ENCODE peak calls at places on chromosomes 2 and 18, in six cellular contexts. P, J, L, W, O and C are unnamed samples.

GRCh38 chr18:55229682-55230081 is 270.4 kb upstream of the CCDC68 start:
- DNase-seq in P (no peak), L (no peak), O (no peak), J (no peak), W (no peak), C (no peak)

GRCh38 chr2:9761547-9761946 is 81.7 kb upstream of the TAF1B start:
- DNase-seq in J (no peak), W (no peak), O (no peak), P (no peak), L (no peak), C (no peak)

GRCh38 chr2:122748552-122749011 is 993.1 kb downstream of the TSN start:
- DNase-seq in W (no peak), O (no peak), J (no peak), P (no peak), L (peak), C (no peak)

GRCh38 chr2:128269358-128270305 is 49.0 kb downstream of the HS6ST1 start:
- DNase-seq in J (no peak), O (no peak), W (no peak), L (no peak), P (no peak), C (no peak)

GRCh38 chr2:69789762-69790600 is 39.5 kb upstream of the GMCL1 start:
- DNase-seq in L (peak), O (no peak), W (no peak), J (no peak), P (no peak), C (no peak)

GRCh38 chr2:135037831-135038230 is 9.4 kb downstream of the MAP3K19 start:
- DNase-seq in O (peak), W (peak), L (peak), J (no peak), P (peak), C (no peak)

GRCh38 chr2:63537306-63537705 is 51.0 kb downstream of the WDPCP start:
- DNase-seq in P (no peak), L (peak), J (no peak), W (no peak), O (peak), C (no peak)

GRCh38 chr2:95328386-95329125 is 31.4 kb downstream of the KCNIP3 start:
- DNase-seq in O (no peak), W (no peak), J (no peak), L (peak), P (no peak), C (no peak)

GRCh38 chr18:74331404-74331803 is 15.8 kb downstream of the C18orf63 start:
- DNase-seq in O (peak), W (peak), L (peak), P (no peak), J (no peak), C (no peak)